ENCODE peak calls at places on chromosomes 16 and 17, in six cellular contexts. L, U, V, H, T and I are unnamed samples.

GRCh38 chr17:29612404-29613370 is 10.0 kb downstream of the CORO6 start:
- DNase-seq in L (no peak), T (no peak), U (no peak), H (no peak), V (peak), I (no peak)

GRCh38 chr17:39018267-39019134 is 51.3 kb upstream of the FBXO47 start:
- DNase-seq in H (no peak), L (no peak), V (no peak), U (no peak), T (no peak), I (peak)

GRCh38 chr16:2208308-2208707 is 2.4 kb downstream of the BRICD5 start:
- DNase-seq in V (no peak), U (no peak), T (no peak), L (no peak), H (no peak), I (no peak)

GRCh38 chr17:80845121-80845862 is 146.3 kb upstream of the CHMP6 start:
- DNase-seq in L (no peak), T (no peak), H (no peak), U (no peak), V (no peak), I (no peak)

GRCh38 chr16:548586-548985 is 11.6 kb upstream of the PRR35 start:
- DNase-seq in V (no peak), U (no peak), T (no peak), L (no peak), H (no peak), I (no peak)

GRCh38 chr16:19884021-19884485 is 595 bp downstream of the GPRC5B start:
- DNase-seq in H (peak), V (no peak), T (peak), U (no peak), L (no peak), I (no peak)

GRCh38 chr16:48596326-48596725 is 13.7 kb downstream of the N4BP1 start:
- DNase-seq in T (no peak), L (peak), V (peak), H (no peak), U (no peak), I (peak)

GRCh38 chr17:17679748-17680147 is 1.5 kb upstream of the RAI1 start:
- DNase-seq in T (no peak), L (no peak), U (no peak), H (no peak), V (no peak), I (no peak)

GRCh38 chr17:44775838-44776621 is 17.2 kb downstream of the ADAM11 start:
- DNase-seq in U (peak), L (no peak), H (no peak), V (no peak), T (no peak), I (no peak)

GRCh38 chr17:81422776-81423697 is 27.8 kb downstream of the BAHCC1 start:
- DNase-seq in H (peak), V (no peak), U (peak), T (peak), L (peak), I (no peak)

GRCh38 chr16:35754391-35755369 is 2295.3 kb downstream of the TP53TG3F start:
- DNase-seq in U (no peak), T (no peak), V (no peak), L (no peak), H (no peak), I (peak)

GRCh38 chr17:75783069-75783783 is 1.4 kb upstream of the UNK start:
- DNase-seq in L (peak), U (no peak), V (no peak), H (no peak), T (no peak), I (peak)

GRCh38 chr17:32525116-32525515 is 38.3 kb downstream of the CDK5R1 start:
- DNase-seq in H (no peak), V (no peak), U (no peak), L (peak), T (no peak), I (no peak)

GRCh38 chr17:55299162-55299838 is 34.5 kb downstream of the HLF start:
- DNase-seq in L (no peak), T (no peak), U (no peak), V (no peak), H (no peak), I (no peak)

GRCh38 chr17:1644493-1645206 is 882 bp downstream of the SCARF1 start:
- DNase-seq in H (peak), L (peak), U (no peak), V (no peak), T (no peak), I (peak)

GRCh38 chr17:44110823-44111633 is 12.4 kb downstream of the HDAC5 start:
- DNase-seq in U (peak), V (peak), L (peak), T (peak), H (peak), I (peak)

GRCh38 chr17:2059125-2059836 is 4.4 kb downstream of the HIC1 start:
- DNase-seq in H (peak), V (no peak), L (no peak), U (no peak), T (no peak), I (no peak)

GRCh38 chr16:58028168-58028455 is 2.6 kb downstream of the MMP15 start:
- DNase-seq in V (no peak), U (no peak), L (no peak), H (no peak), T (no peak), I (no peak)

GRCh38 chr16:9370071-9370491 is 278.6 kb downstream of the HAPSTR1 start:
- DNase-seq in V (no peak), U (no peak), H (peak), L (no peak), T (peak), I (no peak)

GRCh38 chr17:72362466-72363335 is 241.9 kb downstream of the SOX9 start:
- DNase-seq in H (no peak), L (peak), T (no peak), U (peak), V (no peak), I (no peak)

GRCh38 chr17:75242461-75243042 is 18.9 kb downstream of the GGA3 start:
- DNase-seq in V (peak), U (no peak), H (no peak), T (no peak), L (no peak), I (peak)

GRCh38 chr16:62752837-62753236 is 716.6 kb upstream of the CDH8 start:
- DNase-seq in H (no peak), V (no peak), L (no peak), U (no peak), T (no peak), I (no peak)

GRCh38 chr16:84578538-84579126 is 39.2 kb downstream of the COTL1 start:
- DNase-seq in L (no peak), V (no peak), T (no peak), H (no peak), U (no peak), I (no peak)
- TF ChIP-seq CTCF in L (no peak), V (no peak), T (no peak), H (no peak), U (no peak), I (no peak)

GRCh38 chr17:78416791-78417530 is 38.5 kb downstream of the PGS1 start:
- DNase-seq in L (peak), H (peak), V (no peak), U (no peak), T (no peak), I (no peak)
- TF ChIP-seq CTCF in L (no peak), H (no peak), V (no peak), U (no peak), T (no peak), I (no peak)

GRCh38 chr16:87343753-87344050 is 26.5 kb upstream of the C16orf95 start:
- DNase-seq in U (no peak), T (no peak), V (no peak), H (no peak), L (no peak), I (no peak)
- TF ChIP-seq CTCF in U (no peak), T (no peak), V (no peak), H (no peak), L (no peak), I (no peak)

DNA sequence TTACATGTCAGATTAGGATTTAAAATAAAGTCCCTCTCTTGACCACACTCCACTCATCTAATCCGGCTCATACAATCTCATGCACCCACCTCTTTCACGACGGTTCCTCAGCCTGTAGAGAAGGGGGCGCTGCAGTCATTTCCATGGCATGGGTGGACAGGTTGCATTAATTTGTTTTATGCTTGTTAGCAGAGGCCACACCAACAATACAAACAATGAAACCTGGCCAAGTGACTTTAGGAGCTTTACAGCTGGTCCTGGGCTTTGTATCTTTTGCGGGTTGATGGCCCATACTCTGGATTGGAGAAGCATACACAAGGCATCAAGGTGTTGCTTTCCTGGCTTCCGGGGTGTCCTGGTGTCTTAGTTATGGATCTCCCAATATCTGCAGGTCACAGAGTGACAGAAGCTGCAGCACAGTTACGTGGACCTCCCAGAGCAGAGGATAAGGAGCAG is 9.7 kb upstream of the SNF8 start:
- DNase-seq in L (peak), T (no peak), V (no peak), U (peak), H (no peak), I (no peak)
- TF ChIP-seq CTCF in L (peak), T (peak), V (no peak), U (peak), H (no peak), I (peak)

GRCh38 chr17:42275527-42276358 is 448 bp downstream of the STAT5B start:
- DNase-seq in T (no peak), L (peak), U (no peak), V (peak), H (peak), I (no peak)

GRCh38 chr17:42277342-42277712 is 1.1 kb upstream of the STAT5B start:
- DNase-seq in U (no peak), T (no peak), L (no peak), V (no peak), H (no peak), I (peak)

GRCh38 chr17:42276359-42276608 is at the start of gene STAT5B:
- DNase-seq in U (peak), H (peak), V (peak), L (peak), T (peak), I (peak)

GRCh38 chr17:42274812-42275526 is 1.2 kb downstream of the STAT5B start:
- DNase-seq in V (no peak), T (no peak), L (no peak), H (no peak), U (no peak), I (no peak)

DNA sequence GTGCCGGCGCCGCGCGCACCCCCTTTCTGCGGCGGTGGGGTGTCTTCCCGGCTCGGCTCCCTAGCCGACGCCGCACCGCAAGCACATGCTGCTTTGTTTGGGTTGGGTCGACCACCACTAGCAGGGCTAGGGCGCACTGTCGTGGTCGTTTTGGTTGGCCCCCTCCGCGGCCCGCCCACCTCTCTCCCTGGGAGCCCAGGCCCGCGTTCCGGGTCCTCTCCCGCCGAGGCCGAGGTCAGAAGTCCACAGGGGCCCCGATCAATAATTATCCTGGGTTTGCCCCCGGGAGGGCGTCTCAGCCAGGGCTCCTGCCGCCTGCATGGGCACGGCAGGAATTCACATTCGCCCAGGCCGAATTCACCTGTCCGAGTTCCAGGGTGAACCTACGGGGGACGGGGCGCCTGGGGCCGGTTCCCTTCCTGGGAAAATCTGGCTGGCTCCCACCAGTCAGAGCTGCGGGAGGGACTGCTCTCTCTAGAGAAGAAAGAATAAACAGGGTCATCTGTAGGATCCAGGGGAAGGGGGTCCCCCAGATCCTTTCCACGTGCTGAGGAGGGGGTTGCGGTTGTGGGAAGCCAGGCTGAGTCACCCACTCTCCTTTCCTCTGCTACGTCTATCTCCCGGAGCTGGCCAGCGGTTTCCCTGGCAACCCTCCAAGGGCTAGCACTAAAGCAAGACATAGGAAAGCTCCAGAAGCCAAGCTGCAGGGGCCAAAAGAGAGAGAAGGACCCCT is 584 bp upstream of the STAT5B start:
- DNase-seq in H (peak), L (peak), V (no peak), T (peak), U (peak), I (peak)
- TF ChIP-seq CTCF in H (no peak), L (no peak), V (no peak), T (no peak), U (no peak), I (no peak)

GRCh38 chr16:73058616-73059409 is 10.9 kb upstream of the ZFHX3 start:
- DNase-seq in U (no peak), T (peak), L (peak), V (no peak), H (peak), I (peak)

GRCh38 chr16:73056383-73056782 is 8.5 kb upstream of the ZFHX3 start:
- DNase-seq in V (no peak), U (no peak), L (peak), T (no peak), H (no peak), I (no peak)

GRCh38 chr16:73058221-73058615 is 10.3 kb upstream of the ZFHX3 start:
- DNase-seq in T (peak), V (no peak), H (peak), L (peak), U (no peak), I (peak)

GRCh38 chr16:73056911-73057310 is 9.0 kb upstream of the ZFHX3 start:
- DNase-seq in U (no peak), V (no peak), H (no peak), T (no peak), L (peak), I (no peak)

GRCh38 chr16:73057369-73058210 is 9.7 kb upstream of the ZFHX3 start:
- DNase-seq in U (no peak), V (no peak), T (peak), H (peak), L (peak), I (peak)
- TF ChIP-seq CTCF in U (peak), V (no peak), T (peak), H (no peak), L (peak), I (peak)

GRCh38 chr16:52549011-52549692 is 2.2 kb upstream of the TOX3 start:
- DNase-seq in V (no peak), L (peak), H (no peak), U (no peak), T (no peak), I (no peak)
- TF ChIP-seq CTCF in V (no peak), L (peak), H (no peak), U (no peak), T (no peak), I (no peak)

DNA sequence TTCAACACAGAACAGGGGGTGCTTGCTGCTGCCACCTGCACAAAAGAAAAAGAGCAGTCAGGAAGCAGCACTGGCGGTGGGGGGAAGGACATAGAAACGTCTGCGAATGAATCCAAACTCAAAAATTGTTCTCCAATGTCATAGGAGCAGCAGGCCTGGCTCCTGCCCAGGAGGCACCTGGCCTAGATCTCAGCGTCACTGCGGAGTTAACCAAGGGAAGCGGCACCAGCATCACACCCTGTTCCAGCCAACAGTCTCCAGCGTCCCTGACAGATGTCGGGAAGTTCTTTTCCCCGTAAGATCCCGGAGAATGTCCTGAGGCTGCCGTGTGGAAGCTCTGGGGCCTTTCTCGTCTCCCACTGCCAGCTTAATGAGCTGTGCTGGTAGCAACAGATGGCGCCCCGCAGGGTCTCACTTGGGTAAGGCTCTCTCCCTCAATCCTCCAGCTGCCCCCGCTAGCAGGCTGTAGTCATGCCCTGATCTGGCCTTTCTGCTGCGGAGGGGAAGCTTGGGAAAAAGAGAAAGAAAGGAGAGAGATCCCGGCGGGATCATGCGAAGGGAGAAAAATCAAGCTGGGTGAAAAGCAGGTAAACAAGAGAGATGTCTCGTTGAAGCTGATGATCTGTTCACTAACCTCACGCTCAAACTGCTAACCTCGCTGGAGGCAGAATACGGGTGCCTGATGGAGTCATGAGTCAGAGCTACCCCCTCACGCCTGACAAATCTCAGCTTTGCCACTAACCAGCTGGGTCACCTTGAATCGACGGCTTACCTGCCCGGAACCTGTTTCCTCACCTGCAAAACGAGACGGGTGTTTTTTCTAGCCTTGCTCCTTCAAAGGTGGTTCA is 57.4 kb downstream of the MARCHF10 start:
- DNase-seq in U (no peak), H (no peak), T (no peak), V (no peak), L (no peak), I (no peak)
- TF ChIP-seq CTCF in U (no peak), H (no peak), T (no peak), V (no peak), L (no peak), I (no peak)